ENCODE peak calls at places on chromosomes 4 and X, in seven cellular contexts. R, E, U, L, D, K and M are unnamed samples.

GRCh38 chrX:106752101-106752678 is 25.7 kb downstream of the RNF128 start:
- DNase-seq in R (peak), E (no peak), U (peak), L (peak), D (peak), K (no peak), M (no peak)

GRCh38 chr4:8688908-8689445 is 96.4 kb downstream of the CPZ start:
- DNase-seq in R (no peak), E (no peak), U (no peak), L (no peak), D (no peak), K (no peak), M (no peak)

GRCh38 chr4:77697860-77698599 is 92.4 kb downstream of the CXCL13 start:
- DNase-seq in R (peak), E (peak), U (peak), L (peak), D (peak), K (peak), M (peak)

GRCh38 chrX:120452131-120452530 is 17.0 kb downstream of the LAMP2 start:
- DNase-seq in R (peak), E (no peak), U (no peak), L (peak), D (peak), K (peak), M (no peak)

GRCh38 chr4:91280551-91281290 is 1023.0 kb upstream of the GRID2 start:
- DNase-seq in R (no peak), E (no peak), U (no peak), L (no peak), D (peak), K (no peak), M (no peak)

GRCh38 chr4:6619116-6619465 is 21.4 kb upstream of the MRFAP1 start:
- DNase-seq in R (no peak), E (no peak), U (no peak), L (no peak), D (no peak), K (no peak), M (no peak)

GRCh38 chrX:103918050-103918449 is 44.4 kb upstream of the TMSB15B start:
- DNase-seq in R (peak), E (peak), U (peak), L (peak), D (peak), K (peak), M (peak)

GRCh38 chrX:53684415-53685192 is 1.9 kb downstream of the HUWE1 start:
- DNase-seq in R (no peak), E (no peak), U (no peak), L (no peak), D (peak), K (no peak), M (no peak)

GRCh38 chr4:8308144-8308543 is 38.6 kb downstream of the HTRA3 start:
- DNase-seq in R (no peak), E (no peak), U (no peak), L (no peak), D (no peak), K (no peak), M (no peak)

GRCh38 chrX:39439910-39440733 is 638.9 kb downstream of the MID1IP1 start:
- DNase-seq in R (no peak), E (no peak), U (no peak), L (no peak), D (no peak), K (peak), M (no peak)

GRCh38 chr4:109233585-109233984 is 68.9 kb downstream of the COL25A1 start:
- DNase-seq in R (no peak), E (no peak), U (no peak), L (no peak), D (no peak), K (no peak), M (no peak)

GRCh38 chr4:57061395-57061794 is 48.8 kb downstream of the IGFBP7 start:
- DNase-seq in R (peak), E (no peak), U (peak), L (no peak), D (no peak), K (no peak), M (peak)

GRCh38 chrX:129961180-129962083 is 21.0 kb upstream of the BCORL1 start:
- DNase-seq in R (no peak), E (peak), U (peak), L (peak), D (peak), K (peak), M (no peak)

GRCh38 chrX:17496407-17496806 is 121.4 kb downstream of the NHS start:
- DNase-seq in R (no peak), E (no peak), U (peak), L (no peak), D (no peak), K (no peak), M (no peak)

GRCh38 chr4:5045099-5045498 is 6.2 kb upstream of the STK32B start:
- DNase-seq in R (no peak), E (no peak), U (no peak), L (no peak), D (no peak), K (peak), M (no peak)

GRCh38 chr4:75696036-75696435 is 22.8 kb upstream of the G3BP2 start:
- DNase-seq in R (no peak), E (no peak), U (no peak), L (no peak), D (no peak), K (no peak), M (no peak)

GRCh38 chrX:13898084-13898483 is 81.2 kb upstream of the GPM6B start:
- DNase-seq in R (peak), E (no peak), U (peak), L (no peak), D (peak), K (peak), M (no peak)

GRCh38 chr4:103095080-103095479 is 4.6 kb downstream of the BDH2 start:
- DNase-seq in R (no peak), E (no peak), U (no peak), L (no peak), D (no peak), K (no peak), M (no peak)

GRCh38 chr4:147381749-147382148 is 99.1 kb upstream of the EDNRA start:
- DNase-seq in R (no peak), E (no peak), U (no peak), L (peak), D (no peak), K (no peak), M (no peak)

GRCh38 chrX:9907645-9908387 is 59.3 kb upstream of the CLDN34 start:
- DNase-seq in R (peak), E (no peak), U (peak), L (no peak), D (no peak), K (no peak), M (peak)

DNA sequence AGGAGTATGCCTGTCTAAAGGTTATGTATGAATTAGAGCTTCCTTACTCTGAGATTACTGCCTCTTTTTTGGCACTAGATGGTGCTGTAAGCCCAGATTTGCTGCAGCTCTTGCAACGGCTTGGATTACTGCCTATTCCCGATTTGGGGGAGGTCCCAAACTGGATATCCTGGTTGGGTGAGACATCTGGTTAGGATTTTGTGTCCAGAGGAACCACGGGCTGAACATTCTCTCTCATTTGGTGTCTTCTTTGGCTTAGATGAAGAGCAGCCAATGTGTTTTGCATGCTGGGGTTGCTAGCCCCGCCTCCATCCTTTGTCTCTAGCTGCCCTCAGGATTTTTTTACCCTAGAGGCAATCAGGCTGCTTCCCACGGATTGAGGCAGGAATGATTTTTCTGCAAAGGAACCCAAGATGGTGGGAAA is 31.9 kb downstream of the F8A1 start:
- DNase-seq in R (peak), E (peak), U (peak), L (peak), D (peak), K (peak), M (peak)
- TF ChIP-seq CTCF in R (peak), E (peak), U (peak), L (peak), D (peak), K (peak), M (peak)

GRCh38 chrX:20378291-20378920 is 111.7 kb upstream of the RPS6KA3 start:
- DNase-seq in R (peak), E (no peak), U (peak), L (no peak), D (no peak), K (no peak), M (peak)
- H3K4me2 ChIP-seq in R (no peak), E (no peak), U (peak), L (no peak), D (no peak), K (no peak), M (no peak)

DNA sequence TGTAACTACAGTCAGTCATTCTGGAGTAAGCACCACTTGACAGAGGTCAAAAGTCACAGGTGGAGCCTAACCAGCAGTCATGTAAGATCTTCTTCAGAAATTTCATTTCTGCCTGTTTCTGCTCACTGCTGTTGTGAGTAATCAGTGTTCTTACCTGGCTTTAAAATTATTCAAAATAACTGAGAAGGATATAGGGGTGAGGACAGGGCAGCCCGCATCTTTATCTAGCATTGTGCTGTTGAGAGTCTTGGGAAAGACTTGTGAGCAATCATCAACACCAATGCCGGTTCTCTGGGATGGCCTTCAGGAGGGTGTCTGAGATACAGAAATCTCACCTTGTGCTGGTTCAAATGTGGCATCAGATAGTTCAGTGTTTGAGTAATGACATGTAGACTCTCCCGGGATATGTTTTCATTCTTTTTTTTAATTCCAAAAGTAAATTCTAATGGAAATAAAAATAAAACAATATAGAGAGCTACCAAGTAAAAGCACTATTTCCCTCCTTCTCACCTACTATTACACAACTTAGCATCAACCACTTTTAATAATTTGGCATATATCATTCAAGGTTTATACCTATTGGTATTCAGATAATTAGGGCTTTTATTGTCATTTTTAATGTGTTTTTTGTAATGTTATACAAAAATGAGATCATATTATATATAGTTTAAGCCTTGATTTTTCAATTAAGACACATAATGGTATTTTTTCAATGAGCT is 37.1 kb downstream of the AREG start:
- DNase-seq in R (no peak), E (no peak), U (no peak), L (no peak), D (no peak), K (no peak), M (no peak)
- TF ChIP-seq CTCF in R (no peak), E (no peak), U (no peak), L (no peak), D (no peak), K (no peak), M (no peak)

GRCh38 chr4:27910227-27910626 is 1049.6 kb downstream of the STIM2 start:
- DNase-seq in R (no peak), E (no peak), U (no peak), L (no peak), D (no peak), K (no peak), M (no peak)
- H3K4me2 ChIP-seq in R (no peak), E (no peak), U (no peak), L (no peak), D (no peak), K (no peak), M (no peak)

GRCh38 chr4:67892905-67893304 is 9.1 kb upstream of the TMPRSS11D start:
- DNase-seq in R (no peak), E (no peak), U (no peak), L (peak), D (peak), K (no peak), M (no peak)
- TF ChIP-seq CTCF in R (no peak), E (peak), U (peak), L (peak), D (peak), K (no peak), M (no peak)

GRCh38 chrX:49001521-49002090 is 458 bp downstream of the GRIPAP1 start:
- DNase-seq in R (peak), E (peak), U (peak), L (peak), D (peak), K (peak), M (peak)

GRCh38 chrX:49002091-49002935 is at the start of gene GRIPAP1:
- DNase-seq in R (peak), E (peak), U (peak), L (peak), D (peak), K (peak), M (peak)

GRCh38 chrX:48999030-48999429 is 3.0 kb downstream of the GRIPAP1 start:
- DNase-seq in R (no peak), E (no peak), U (no peak), L (no peak), D (no peak), K (no peak), M (no peak)

GRCh38 chrX:48998391-48998790 is 3.7 kb downstream of the GRIPAP1 start:
- DNase-seq in R (no peak), E (no peak), U (no peak), L (no peak), D (no peak), K (peak), M (no peak)

DNA sequence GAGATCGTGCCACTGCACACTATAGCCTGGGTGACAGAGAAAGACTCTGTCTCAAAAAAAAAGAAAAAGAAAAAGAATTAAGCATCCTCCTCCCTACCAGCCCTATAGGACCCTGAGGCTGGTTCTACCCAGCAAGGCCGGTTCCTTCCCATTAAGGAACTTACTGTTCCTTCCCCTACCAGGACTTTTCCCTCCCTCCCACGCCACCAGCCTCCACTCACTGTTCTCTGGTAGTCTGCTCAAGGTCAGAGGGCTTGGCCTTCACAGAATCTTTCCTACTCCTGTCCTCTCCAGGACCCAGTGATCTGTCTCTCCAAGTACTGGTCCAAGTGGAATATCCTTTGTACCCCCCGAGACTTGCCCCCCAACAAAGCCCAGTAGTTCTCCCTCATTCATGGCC is 1.4 kb downstream of the GRIPAP1 start:
- DNase-seq in R (no peak), E (no peak), U (no peak), L (no peak), D (no peak), K (no peak), M (no peak)
- H3K4me2 ChIP-seq in R (no peak), E (peak), U (no peak), L (peak), D (peak), K (peak), M (peak)

GRCh38 chr4:37665347-37666009 is 20.7 kb downstream of the RELL1 start:
- DNase-seq in R (no peak), E (no peak), U (no peak), L (no peak), D (no peak), K (no peak), M (no peak)

GRCh38 chr4:37667197-37668100 is 18.7 kb downstream of the RELL1 start:
- DNase-seq in R (no peak), E (no peak), U (no peak), L (no peak), D (no peak), K (no peak), M (no peak)

GRCh38 chr4:37664696-37665095 is 21.5 kb downstream of the RELL1 start:
- DNase-seq in R (no peak), E (no peak), U (no peak), L (no peak), D (peak), K (no peak), M (no peak)

GRCh38 chr4:37663552-37663951 is 22.6 kb downstream of the RELL1 start:
- DNase-seq in R (no peak), E (no peak), U (no peak), L (no peak), D (no peak), K (peak), M (no peak)

DNA sequence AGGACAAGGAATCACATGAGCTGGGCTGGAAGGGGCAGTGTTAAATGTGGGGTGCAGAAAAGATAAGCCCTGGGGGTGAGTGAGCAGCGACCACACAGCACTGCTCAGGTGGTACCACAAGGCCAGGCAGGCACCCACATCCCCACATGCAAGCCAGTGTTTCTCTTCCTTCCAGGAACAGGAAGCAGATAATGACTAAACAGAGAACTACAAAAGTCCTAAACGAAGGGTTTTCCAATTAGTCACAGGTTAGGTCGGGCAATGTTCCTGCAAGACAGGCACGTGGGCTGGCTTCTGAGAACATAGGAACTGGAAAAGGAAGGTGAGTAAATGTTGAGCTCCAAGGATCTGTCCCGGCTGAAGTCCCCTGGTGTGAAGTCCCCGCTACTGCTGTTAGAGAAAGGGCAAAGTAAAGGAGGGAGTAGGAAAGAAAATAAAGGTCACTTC is 19.5 kb downstream of the RELL1 start:
- DNase-seq in R (peak), E (peak), U (peak), L (no peak), D (peak), K (peak), M (peak)
- TF ChIP-seq CTCF in R (peak), E (no peak), U (no peak), L (no peak), D (no peak), K (no peak), M (peak)